ENCODE peak calls at places on chromosomes 12 and 14, in five cellular contexts. I, A, T, J and E are unnamed samples.
A peak's percentile ranks its signal among the peaks of the same experiment; 100 is the strongest.

GRCh38 chr12:75877588-75878381 is 153.8 kb downstream of the PHLDA1 start:
- DNase-seq in I (no peak), J (peak; percentile 15), T (no peak), A (no peak), E (no peak)

GRCh38 chr12:94783862-94784261 is 133.5 kb upstream of the TMCC3 start:
- DNase-seq in T (no peak), J (peak; percentile 28), I (peak; percentile 38), A (no peak), E (no peak)

GRCh38 chr12:958449-959123 is 9.1 kb upstream of the RAD52 start:
- DNase-seq in T (no peak), A (no peak), J (no peak), I (peak; percentile 17), E (peak; percentile 11)

GRCh38 chr12:81167694-81168093 is 89.8 kb downstream of the ACSS3 start:
- DNase-seq in I (peak; percentile 49), T (peak; percentile 46), A (no peak), J (peak; percentile 27), E (no peak)

GRCh38 chr12:110537605-110538409 is 35.7 kb downstream of the RAD9B start:
- DNase-seq in J (peak; percentile 83), A (peak; percentile 8), I (peak; percentile 76), T (peak; percentile 41), E (no peak)

GRCh38 chr14:55746533-55746932 is 166.5 kb downstream of the KTN1 start:
- DNase-seq in T (no peak), J (no peak), I (peak; percentile 41), A (no peak), E (no peak)

GRCh38 chr14:68042002-68042401 is 222.4 kb downstream of the RAD51B start:
- DNase-seq in T (no peak), I (no peak), A (no peak), J (no peak), E (no peak)

GRCh38 chr12:108082506-108082905 is 46.6 kb upstream of the WSCD2 start:
- DNase-seq in I (no peak), T (peak; percentile 11), J (no peak), A (no peak), E (no peak)

GRCh38 chr14:50067723-50068495 is 48.5 kb downstream of the VCPKMT start:
- DNase-seq in A (no peak), J (peak; percentile 84), T (no peak), I (peak; percentile 85), E (no peak)

GRCh38 chr14:95507174-95507573 is 9.3 kb downstream of the SYNE3 start:
- DNase-seq in J (peak; percentile 94), I (peak; percentile 95), A (no peak), T (no peak), E (no peak)

GRCh38 chr12:51773145-51773869 is 75.2 kb downstream of the FIGNL2 start:
- DNase-seq in T (no peak), I (peak; percentile 64), J (peak; percentile 73), A (no peak), E (no peak)

GRCh38 chr12:77814361-77814760 is 16.3 kb upstream of the NAV3 start:
- DNase-seq in T (no peak), A (no peak), J (no peak), I (no peak), E (no peak)

GRCh38 chr14:93430319-93430801 is 379 bp upstream of the UNC79 start:
- DNase-seq in I (peak; percentile 16), A (no peak), J (no peak), T (peak; percentile 88), E (peak; percentile 85)

GRCh38 chr14:75234173-75234855 is 44.3 kb upstream of the FOS start:
- DNase-seq in I (peak; percentile 94), A (no peak), T (no peak), J (no peak), E (no peak)

GRCh38 chr12:125081427-125081826 is 16.2 kb downstream of the AACS start:
- DNase-seq in J (no peak), T (no peak), A (no peak), I (no peak), E (no peak)

GRCh38 chr12:126994599-126994998 is 1272.4 kb upstream of the TMEM132C start:
- DNase-seq in J (no peak), A (no peak), I (no peak), T (no peak), E (no peak)

DNA sequence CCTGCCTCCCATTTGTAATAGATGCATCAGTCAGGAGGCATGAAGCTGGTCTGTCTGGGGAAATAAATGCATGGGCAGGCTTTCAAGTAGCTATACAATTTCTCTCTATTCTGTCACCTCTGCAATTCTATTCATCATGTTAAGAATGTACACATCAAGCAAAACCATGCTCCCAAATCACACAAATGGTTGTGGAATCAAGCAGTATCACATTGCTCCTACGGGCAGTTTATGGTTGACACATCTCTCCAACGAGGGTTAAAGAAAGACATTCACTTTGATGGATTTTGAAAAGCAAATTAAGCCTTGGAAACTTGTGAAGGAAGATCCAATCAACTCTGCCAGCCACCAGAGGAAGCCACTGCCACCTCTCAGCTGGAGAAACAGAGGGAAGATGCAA is 1277.4 kb upstream of the TMEM132C start:
- DNase-seq in T (no peak), I (no peak), A (no peak), J (no peak), E (no peak)
- H3K4me3 ChIP-seq in T (no peak overlapping the region), I (no peak overlapping the region), A (no peak overlapping the region), J (no peak overlapping the region), E (no peak overlapping the region)

DNA sequence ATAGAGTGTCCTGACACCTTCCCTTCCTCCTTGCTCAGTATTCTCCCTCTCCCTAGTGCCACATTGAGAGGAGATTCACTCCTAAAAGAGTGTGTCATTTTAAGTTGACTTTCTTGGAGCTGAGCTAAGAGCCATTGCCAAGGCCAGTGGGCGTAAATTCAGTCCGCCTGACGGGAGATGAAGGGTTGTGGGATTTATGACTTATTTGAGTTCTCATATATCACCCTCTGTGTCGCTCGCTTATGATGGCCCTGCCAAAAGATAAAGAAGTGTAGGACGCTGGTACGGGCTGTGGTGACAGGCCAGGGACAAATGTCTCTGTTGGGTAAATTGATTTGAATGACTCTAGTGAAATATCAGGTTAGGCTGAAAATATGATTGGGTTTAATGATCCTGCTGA is 867.4 kb downstream of the NRXN3 start:
- DNase-seq in T (no peak), J (no peak), I (no peak), A (no peak), E (no peak)
- H3K4me1 ChIP-seq in T (no peaks in the 10 kb centered on the region), J (no peaks in the 10 kb centered on the region), I (no peaks in the 10 kb centered on the region), A (no peaks in the 10 kb centered on the region), E (no peaks in the 10 kb centered on the region)

DNA sequence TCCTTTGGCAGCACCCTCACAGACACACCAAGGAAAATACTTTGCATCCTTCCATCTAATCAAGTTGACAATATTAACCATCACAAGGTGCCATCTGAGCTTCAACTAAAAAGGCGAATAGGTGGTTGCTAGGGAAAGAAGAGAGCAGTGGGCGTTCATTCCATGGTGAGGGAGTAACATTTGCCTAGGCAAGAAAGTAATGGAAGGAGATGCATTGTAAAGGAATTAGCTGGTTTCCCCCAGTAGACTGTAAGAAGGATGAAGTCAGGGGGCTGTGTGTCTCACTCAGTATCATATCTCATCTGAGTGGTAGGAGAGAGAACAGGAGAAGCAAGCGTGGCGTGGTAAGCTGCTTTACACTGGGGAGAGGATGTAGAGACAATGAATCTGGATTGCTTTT is 34.7 kb downstream of the AKAP6 start:
- DNase-seq in J (no peak), A (no peak), T (no peak), I (no peak), E (no peak)
- H3K27ac ChIP-seq in J (no peak overlapping the region), A (no peak overlapping the region), T (no peak overlapping the region), I (no peak overlapping the region), E (no peak overlapping the region)

GRCh38 chr12:46458500-46459106 is 86.0 kb upstream of the SLC38A2 start:
- DNase-seq in T (no peak), J (no peak), I (no peak), A (no peak), E (no peak)

GRCh38 chr12:46459881-46460545 is 87.4 kb upstream of the SLC38A2 start:
- DNase-seq in A (no peak), I (no peak), J (no peak), T (no peak), E (no peak)

GRCh38 chr12:46460682-46461215 is 88.2 kb upstream of the SLC38A2 start:
- DNase-seq in I (no peak), J (no peak), A (no peak), T (no peak), E (no peak)

GRCh38 chr12:46457958-46458357 is 85.4 kb upstream of the SLC38A2 start:
- DNase-seq in T (no peak), A (no peak), J (no peak), I (no peak), E (no peak)

GRCh38 chr12:46459111-46459510 is 86.5 kb upstream of the SLC38A2 start:
- DNase-seq in J (peak; percentile 40), A (no peak), I (peak; percentile 89), T (no peak), E (no peak)
- H3K4me3 ChIP-seq in J (no peak overlapping the region), A (no peak overlapping the region), I (no peak overlapping the region), T (no peak overlapping the region), E (no peak overlapping the region)